ENCODE peak calls at places on chromosomes 5 and 9, in four cellular contexts. D is H4; U is stimulated activated CD8-positive, alpha-beta memory T cell treated with anti-CD3 and anti-CD28 coated beads, Interleukin-7, amount 100 ng/mL, for 48 hours; V is uterus. B is an unnamed sample.

GRCh38 chr5:178612299-178612698 is 14.6 kb downstream of the CLK4 start:
- DNase-seq in U (no peak), V (no peak), D (no peak), B (no peak)

GRCh38 chr5:142861011-142861410 is 90.8 kb downstream of the ARHGAP26 start:
- DNase-seq in V (no peak), U (no peak), D (no peak), B (no peak)

GRCh38 chr9:104903609-104904008 is 24.3 kb downstream of the ABCA1 start:
- DNase-seq in V (no peak), U (no peak), D (no peak), B (no peak)

GRCh38 chr5:80990527-80990926 is 30.4 kb downstream of the RASGRF2 start:
- DNase-seq in D (no peak), U (no peak), V (no peak), B (no peak)

GRCh38 chr5:111748304-111748763 is 8.7 kb downstream of the NREP start:
- DNase-seq in V (no peak), U (no peak), D (peak; percentile 67), B (no peak)

GRCh38 chr5:67414712-67415111 is 218.1 kb upstream of the CD180 start:
- DNase-seq in D (no peak), U (no peak), V (no peak), B (no peak)

GRCh38 chr5:100026601-100027000 is 508.6 kb upstream of the FAM174A start:
- DNase-seq in V (no peak), D (no peak), U (no peak), B (no peak)

GRCh38 chr9:16348531-16348930 is 521.9 kb downstream of the BNC2 start:
- DNase-seq in V (no peak), D (no peak), U (no peak), B (no peak)

GRCh38 chr5:107855171-107855570 is 184.4 kb upstream of the EFNA5 start:
- DNase-seq in U (no peak), D (no peak), V (no peak), B (no peak)

GRCh38 chr5:58244819-58245478 is 214.9 kb downstream of the PLK2 start:
- DNase-seq in V (no peak), U (no peak), D (no peak), B (no peak)

GRCh38 chr5:178236685-178237084 is 4.1 kb upstream of the PHYKPL start:
- DNase-seq in U (no peak), D (peak; percentile 84), V (no peak), B (no peak)

GRCh38 chr9:137745541-137745991 is 126.8 kb downstream of the EHMT1 start:
- DNase-seq in U (no peak), V (no peak), D (no peak), B (no peak)

GRCh38 chr5:106121972-106122605 is 1548.6 kb downstream of the EFNA5 start:
- DNase-seq in D (peak; percentile 64), V (no peak), U (no peak), B (no peak)

B was measured in tibial artery.